ENCODE peak calls at places on chromosomes 4 and X, in eight cellular contexts. Y, U, F, Z, J, T, D and R are unnamed samples.

GRCh38 chrX:140432328-140433025 is 72.4 kb downstream of the SOX3 start:
- DNase-seq in Y (no peak), U (no peak), F (no peak), Z (no peak), J (no peak), T (no peak), D (no peak), R (peak; percentile 30)

GRCh38 chr4:75172551-75172950 is 239.6 kb downstream of the PARM1 start:
- DNase-seq in Y (no peak), U (no peak), F (no peak), Z (no peak), J (no peak), T (no peak), D (no peak), R (no peak)

GRCh38 chr4:58600290-58600689 is 1490.1 kb upstream of the IGFBP7 start:
- DNase-seq in Y (no peak), U (no peak), F (no peak), Z (no peak), J (no peak), T (no peak), D (no peak), R (no peak)

GRCh38 chr4:79823148-79823763 is 249.8 kb downstream of the ANTXR2 start:
- DNase-seq in Y (no peak), U (no peak), F (no peak), Z (peak; percentile 44), J (no peak), T (peak; percentile 9), D (no peak), R (no peak)

GRCh38 chr4:183471960-183472708 is 27.7 kb downstream of the CDKN2AIP start:
- DNase-seq in Y (peak; percentile 61), U (peak; percentile 76), F (peak; percentile 56), Z (peak; percentile 63), J (peak; percentile 96), T (no peak), D (peak; percentile 72), R (peak; percentile 84)

GRCh38 chr4:95547708-95548471 is 883 bp downstream of the UNC5C start:
- DNase-seq in Y (no peak), U (no peak), F (no peak), Z (no peak), J (peak; percentile 59), T (no peak), D (no peak), R (peak; percentile 25)

GRCh38 chr4:31360786-31361185 is 640.6 kb downstream of the PCDH7 start:
- DNase-seq in Y (no peak), U (no peak), F (peak; percentile 79), Z (no peak), J (no peak), T (peak; percentile 13), D (no peak), R (no peak)

GRCh38 chrX:43703211-43703791 is 47.2 kb downstream of the MAOA start:
- DNase-seq in Y (no peak), U (no peak), F (peak; percentile 61), Z (peak; percentile 5), J (no peak), T (peak; percentile 40), D (no peak), R (no peak)

GRCh38 chrX:135528756-135529155 is 8.3 kb downstream of the INTS6L start:
- DNase-seq in Y (no peak), U (peak; percentile 35), F (no peak), Z (no peak), J (no peak), T (no peak), D (no peak), R (no peak)

GRCh38 chr4:141702472-141703182 is 66.2 kb downstream of the IL15 start:
- DNase-seq in Y (no peak), U (no peak), F (no peak), Z (no peak), J (no peak), T (no peak), D (no peak), R (peak; percentile 27)

GRCh38 chrX:117768861-117769604 is 347.6 kb downstream of the KLHL13 start:
- DNase-seq in Y (no peak), U (no peak), F (no peak), Z (no peak), J (no peak), T (no peak), D (no peak), R (no peak)

GRCh38 chr4:38242110-38242509 is 281.9 kb downstream of the PTTG2 start:
- DNase-seq in Y (no peak), U (no peak), F (peak; percentile 13), Z (no peak), J (no peak), T (no peak), D (no peak), R (no peak)

GRCh38 chrX:53211391-53211978 is 13.5 kb downstream of the KDM5C start:
- DNase-seq in Y (no peak), U (no peak), F (peak; percentile 88), Z (peak; percentile 75), J (no peak), T (no peak), D (no peak), R (no peak)